ENCODE peak calls at places on chromosomes 7 and 10, in six cellular contexts. D, L, Y, F, M and P are unnamed samples.

GRCh38 chr10:1968257-1969025 is 231.1 kb upstream of the ADARB2 start:
- DNase-seq in D (no peak), L (peak), Y (no peak), F (no peak), M (no peak), P (no peak)

GRCh38 chr7:74488518-74488917 is 34.8 kb downstream of the GTF2IRD1 start:
- DNase-seq in D (no peak), L (no peak), Y (no peak), F (no peak), M (no peak), P (no peak)

GRCh38 chr10:4623757-4624420 is 202.1 kb upstream of the AKR1E2 start:
- DNase-seq in D (no peak), L (no peak), Y (no peak), F (peak), M (no peak), P (no peak)

GRCh38 chr7:67423058-67423457 is 426.4 kb downstream of the TYW1 start:
- DNase-seq in D (no peak), L (no peak), Y (no peak), F (peak), M (no peak), P (no peak)

GRCh38 chr10:29950391-29950790 is 109.0 kb downstream of the JCAD start:
- DNase-seq in D (no peak), L (no peak), Y (no peak), F (peak), M (no peak), P (no peak)

GRCh38 chr10:49550563-49550962 is 11.6 kb upstream of the ERCC6 start:
- DNase-seq in D (no peak), L (no peak), Y (no peak), F (peak), M (no peak), P (no peak)

GRCh38 chr10:103481974-103482531 is 3.0 kb upstream of the CALHM3 start:
- DNase-seq in D (peak), L (peak), Y (peak), F (peak), M (no peak), P (peak)

GRCh38 chr7:149773446-149774236 is at the start of gene ZNF467:
- DNase-seq in D (peak), L (no peak), Y (no peak), F (no peak), M (no peak), P (no peak)

GRCh38 chr10:3861785-3862184 is 76.8 kb upstream of the KLF6 start:
- DNase-seq in D (no peak), L (no peak), Y (no peak), F (no peak), M (no peak), P (no peak)

GRCh38 chr10:103648231-103648950 is 154.9 kb downstream of the NEURL1 start:
- DNase-seq in D (no peak), L (no peak), Y (no peak), F (no peak), M (no peak), P (no peak)